ENCODE peak calls at places on chromosome 21, in four cellular contexts. V is B cell, X is dorsolateral prefrontal cortex, U is uterus. T is an unnamed sample.

GRCh38 chr21:41359289-41359688 is 2.5 kb upstream of the MX2 start:
- DNase-seq in V (no peak), X (no peak), U (no peak), T (no peak)

GRCh38 chr21:39616373-39616772 is 3.6 kb downstream of the B3GALT5 start:
- DNase-seq in V (no peak), X (no peak), U (no peak), T (no peak)

GRCh38 chr21:26212220-26212619 is 41.6 kb upstream of the APP start:
- DNase-seq in V (no peak), X (no peak), U (no peak), T (no peak)

GRCh38 chr21:34510148-34511142 is 1.6 kb downstream of the KCNE1 start:
- DNase-seq in V (peak; percentile 37), X (no peak), U (no peak), T (no peak)

GRCh38 chr21:35023396-35024070 is 25.6 kb downstream of the RUNX1 start:
- DNase-seq in V (no peak), X (no peak), U (no peak), T (no peak)

GRCh38 chr21:36706482-36706852 is 7.6 kb downstream of the SIM2 start:
- DNase-seq in V (no peak), X (no peak), U (no peak), T (no peak)

GRCh38 chr21:43637530-43637929 is 21.8 kb downstream of the HSF2BP start:
- DNase-seq in V (no peak), X (no peak), U (no peak), T (no peak)

GRCh38 chr21:14923468-14923867 is 141.3 kb downstream of the NRIP1 start:
- DNase-seq in V (no peak), X (no peak), U (no peak), T (no peak)

GRCh38 chr21:16037386-16037785 is 307.6 kb downstream of the USP25 start:
- DNase-seq in V (no peak), X (no peak), U (no peak), T (no peak)

GRCh38 chr21:44353200-44353970 is at the start of gene TRPM2:
- DNase-seq in V (peak; percentile 52), X (peak; percentile 73), U (no peak), T (no peak)

GRCh38 chr21:33292724-33293123 is 26.6 kb downstream of the IL10RB start:
- DNase-seq in V (no peak), X (no peak), U (no peak), T (no peak)

GRCh38 chr21:33293811-33294216 is 27.6 kb downstream of the IL10RB start:
- DNase-seq in V (no peak), X (no peak), U (no peak), T (no peak)

GRCh38 chr21:33293136-33293535 is 27.0 kb downstream of the IL10RB start:
- DNase-seq in V (no peak), X (no peak), U (no peak), T (no peak)

GRCh38 chr21:33299181-33299752 is 25.5 kb upstream of the IFNAR1 start:
- DNase-seq in V (peak; percentile 73), X (no peak), U (no peak), T (no peak)

GRCh38 chr21:33296156-33296555 is 28.6 kb upstream of the IFNAR1 start:
- DNase-seq in V (peak; percentile 80), X (no peak), U (no peak), T (no peak)
- TF ChIP-seq CTCF in V (no peak), X (no peak), U (no peak), T (no peak)

GRCh38 chr21:21151231-21151630 is 153.0 kb downstream of the NCAM2 start:
- DNase-seq in V (no peak), X (no peak), U (no peak), T (no peak)

GRCh38 chr21:21148009-21148408 is 149.8 kb downstream of the NCAM2 start:
- DNase-seq in V (no peak), X (no peak), U (no peak), T (no peak)

GRCh38 chr21:21146587-21147373 is 148.6 kb downstream of the NCAM2 start:
- DNase-seq in V (no peak), X (no peak), U (no peak), T (no peak)

GRCh38 chr21:21148514-21148913 is 150.3 kb downstream of the NCAM2 start:
- DNase-seq in V (no peak), X (no peak), U (no peak), T (no peak)

GRCh38 chr21:21147374-21147745 is 149.2 kb downstream of the NCAM2 start:
- DNase-seq in V (no peak), X (no peak), U (no peak), T (no peak)
- TF ChIP-seq CTCF in V (no peak), X (no peak), U (no peak), T (no peak)

DNA sequence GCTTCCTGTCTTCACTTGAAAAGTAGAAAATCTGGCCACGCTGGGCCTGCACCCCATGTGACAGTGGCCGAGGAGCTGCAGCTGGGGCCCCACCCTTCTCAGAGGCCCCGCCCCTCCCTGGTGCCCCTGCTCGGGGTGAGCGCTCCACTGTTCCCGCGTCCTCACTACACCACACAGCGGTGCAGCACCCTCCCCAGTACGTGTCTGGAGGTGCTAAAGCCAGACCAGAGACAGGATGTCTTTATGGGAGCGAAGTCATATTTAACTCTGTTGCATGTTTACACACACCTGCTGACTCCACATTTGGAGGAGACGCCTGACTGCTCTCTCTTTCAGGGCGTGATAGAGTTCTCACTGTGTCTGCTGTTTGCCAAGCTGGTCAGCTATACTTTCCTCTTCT is 48.1 kb downstream of the SLC37A1 start:
- DNase-seq in V (peak; percentile 55), X (peak; percentile 14), U (no peak), T (no peak)
- TF ChIP-seq CTCF in V (no peak), X (no peak), U (no peak), T (no peak)

GRCh38 chr21:45617021-45617930 is 26.2 kb upstream of the PCBP3 start:
- DNase-seq in V (no peak), X (peak; percentile 26), U (no peak), T (no peak)
- TF ChIP-seq CTCF in V (no peak), X (no peak), U (no peak), T (no peak)

T was measured in D721Med.